ENCODE peak calls at places on chromosomes 7 and 10, in nine cellular contexts. K is heart right ventricle, L is HCT116, J is tibial artery, X is mammary epithelial cell, U is colonic mucosa, E is IMR-90, N is breast epithelium, S is cardiac muscle cell. P is an unnamed sample.
A peak's percentile ranks its signal among the peaks of the same experiment; 100 is the strongest.

GRCh38 chr7:28483868-28484267 is 71.5 kb downstream of the CREB5 start:
- DNase-seq in J (no peak), X (peak; percentile 74), E (peak; percentile 51), S (no peak), N (no peak), U (no peak), L (no peak), K (no peak), P (no peak)

GRCh38 chr7:133957860-133958259 is 169.3 kb upstream of the LRGUK start:
- DNase-seq in U (no peak), K (no peak), N (no peak), L (no peak), S (no peak), E (no peak), X (peak; percentile 6), J (no peak), P (no peak)

GRCh38 chr10:5413012-5413938 is 918 bp downstream of the NET1 start:
- DNase-seq in J (no peak), X (peak; percentile 84), K (no peak), U (no peak), E (peak; percentile 30), N (no peak), L (no peak), S (peak; percentile 47), P (no peak)

GRCh38 chr7:6442114-6442513 is 5.6 kb downstream of the DAGLB start:
- DNase-seq in E (peak; percentile 80), J (no peak), X (no peak), U (no peak), L (no peak), S (no peak), N (no peak), K (no peak), P (no peak)

GRCh38 chr10:113665806-113666354 is 2.0 kb upstream of the NRAP start:
- DNase-seq in N (no peak), S (no peak), U (no peak), X (peak; percentile 68), J (peak; percentile 34), K (no peak), E (peak; percentile 93), L (no peak), P (no peak)

GRCh38 chr10:114172776-114173555 is 1.0 kb downstream of the CCDC186 start:
- DNase-seq in U (no peak), K (no peak), J (no peak), L (no peak), E (no peak), S (no peak), X (peak; percentile 38), N (no peak), P (no peak)

GRCh38 chr7:19920200-19920599 is 146.8 kb upstream of the TMEM196 start:
- DNase-seq in U (no peak), L (no peak), X (no peak), S (no peak), K (no peak), N (no peak), E (peak; percentile 41), J (no peak), P (no peak)

GRCh38 chr10:108970016-108970415 is 953.3 kb downstream of the XPNPEP1 start:
- DNase-seq in K (no peak), L (no peak), E (peak; percentile 8), X (no peak), N (no peak), J (no peak), U (no peak), S (peak; percentile 2), P (no peak)

DNA sequence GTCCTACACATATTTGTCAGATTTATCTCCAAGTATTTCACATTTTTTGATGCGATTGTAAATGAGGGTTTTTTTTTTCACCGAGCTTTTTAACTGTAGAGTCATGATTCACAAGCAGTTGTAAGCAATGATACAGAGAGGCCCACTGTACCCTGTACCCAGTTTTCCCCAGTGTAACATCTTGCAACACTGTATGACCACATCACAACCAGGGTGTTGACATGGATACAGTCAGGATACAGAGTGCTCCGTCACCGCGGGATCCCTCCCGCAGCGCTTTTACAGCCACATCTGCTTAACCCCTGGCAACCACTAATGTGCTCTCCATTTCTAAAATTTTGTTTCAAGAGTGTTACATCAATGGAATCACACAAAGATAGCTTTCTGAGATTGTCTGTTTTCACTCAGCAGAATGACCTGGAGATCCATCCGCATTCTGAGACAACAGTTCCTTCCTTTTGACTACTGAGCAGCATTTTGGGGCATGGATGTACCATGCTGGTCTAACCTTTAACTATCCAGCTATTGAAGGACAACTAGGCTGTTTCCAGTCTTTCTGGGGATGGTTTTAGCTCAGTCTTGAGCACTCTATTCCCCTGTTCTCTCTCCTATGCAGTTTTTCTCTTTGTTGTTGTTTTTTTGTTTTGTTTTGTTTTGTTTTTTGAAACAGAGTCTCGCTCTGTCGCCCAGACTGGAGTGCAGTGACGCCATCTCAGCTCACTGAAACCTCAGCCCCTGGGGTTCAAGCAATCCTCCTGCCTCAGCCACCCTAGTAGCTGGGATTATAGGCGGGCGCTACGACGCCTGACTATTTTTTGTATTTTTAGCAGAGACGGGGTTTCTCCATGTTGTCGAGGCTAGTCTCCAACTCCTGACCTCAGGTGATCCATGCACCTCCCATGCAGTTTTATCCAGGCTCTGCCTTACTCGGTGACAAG is 25.9 kb downstream of the GPRIN2 start:
- DNase-seq in N (peak; percentile 33), U (no peak), X (no peak), L (no peak), K (no peak), J (no peak), S (no peak), E (peak; percentile 87), P (no peak)
- TF ChIP-seq CTCF in N (no peak), U (no peak), X (no peak), L (no peak), K (no peak), J (no peak), S (no peak), E (no peak), P (no peak)

GRCh38 chr10:101234333-101234732 is 5.1 kb upstream of the LBX1 start:
- DNase-seq in N (no peak), K (no peak), J (no peak), X (no peak), S (no peak), U (no peak), E (no peak), L (no peak), P (no peak)

GRCh38 chr10:101236376-101237079 is 7.3 kb upstream of the LBX1 start:
- DNase-seq in U (no peak), E (peak; percentile 61), J (no peak), K (no peak), X (no peak), N (no peak), S (peak; percentile 42), L (no peak), P (peak; percentile 34)

GRCh38 chr10:101237080-101237817 is 8.0 kb upstream of the LBX1 start:
- DNase-seq in J (no peak), N (no peak), U (no peak), X (no peak), K (no peak), E (no peak), L (no peak), S (peak; percentile 54), P (no peak)

GRCh38 chr10:101233863-101234262 is 4.6 kb upstream of the LBX1 start:
- DNase-seq in L (no peak), N (no peak), E (no peak), J (no peak), X (no peak), S (no peak), U (no peak), K (no peak), P (no peak)

DNA sequence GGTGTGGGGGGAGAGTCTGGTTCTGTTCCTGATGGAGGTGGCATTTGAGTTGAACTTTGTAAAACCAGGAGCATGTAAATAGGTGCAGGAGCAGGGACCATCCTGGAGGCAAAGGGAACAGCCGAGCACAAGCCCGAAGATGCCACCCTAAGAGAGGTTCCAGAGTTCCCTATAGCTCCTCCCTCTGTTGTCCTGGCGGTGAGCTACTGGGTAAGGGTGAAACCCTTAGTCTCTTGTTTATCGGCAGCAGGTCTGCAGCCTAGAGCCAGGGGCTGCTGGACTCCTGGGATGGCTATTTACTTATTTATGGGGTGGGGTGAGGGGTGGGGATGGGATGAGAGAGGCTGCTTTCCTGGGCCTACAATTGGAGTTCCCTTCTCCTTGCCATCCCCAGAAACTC is 6.5 kb upstream of the LBX1 start:
- DNase-seq in U (no peak), K (no peak), L (no peak), J (no peak), X (no peak), N (no peak), E (no peak), S (no peak), P (no peak)
- H3K4me3 ChIP-seq in U (no peak overlapping the region), K (no peak overlapping the region), L (no peak overlapping the region), J (no peak overlapping the region), X (no peak overlapping the region), N (no peak overlapping the region), E (no peak overlapping the region), S (no peak overlapping the region), P (no peak overlapping the region)

GRCh38 chr7:128948312-128948973 is 10.7 kb downstream of the IRF5 start:
- DNase-seq in E (no peak), N (no peak), L (no peak), J (no peak), K (no peak), U (no peak), X (no peak), S (no peak), P (no peak)

GRCh38 chr7:128946936-128947830 is 9.5 kb downstream of the IRF5 start:
- DNase-seq in N (no peak), E (no peak), X (no peak), K (no peak), S (no peak), U (no peak), L (no peak), J (no peak), P (no peak)

GRCh38 chr7:128945668-128946366 is 8.1 kb downstream of the IRF5 start:
- DNase-seq in L (no peak), N (no peak), S (no peak), K (no peak), J (no peak), X (no peak), U (no peak), E (no peak), P (no peak)

GRCh38 chr7:128948976-128949760 is 11.4 kb downstream of the IRF5 start:
- DNase-seq in U (no peak), J (no peak), S (no peak), N (no peak), E (no peak), X (no peak), L (no peak), K (no peak), P (no peak)

DNA sequence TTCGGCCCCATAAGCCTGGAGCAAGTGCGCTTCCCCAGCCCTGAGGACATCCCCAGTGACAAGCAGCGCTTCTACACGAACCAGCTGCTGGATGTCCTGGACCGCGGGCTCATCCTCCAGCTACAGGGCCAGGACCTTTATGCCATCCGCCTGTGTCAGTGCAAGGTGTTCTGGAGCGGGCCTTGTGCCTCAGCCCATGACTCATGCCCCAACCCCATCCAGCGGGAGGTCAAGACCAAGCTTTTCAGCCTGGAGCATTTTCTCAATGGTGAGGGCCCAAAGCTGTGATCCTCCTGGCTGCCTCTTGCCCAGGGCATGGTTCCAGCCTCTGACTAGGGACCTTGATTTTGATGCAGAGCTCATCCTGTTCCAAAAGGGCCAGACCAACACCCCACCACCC is 10.1 kb downstream of the IRF5 start:
- DNase-seq in K (no peak), E (peak; percentile 3), X (no peak), S (no peak), N (no peak), J (no peak), U (no peak), L (no peak), P (no peak)
- H3K27ac ChIP-seq in K (no peak overlapping the region), E (no peak overlapping the region), X (no peak overlapping the region), S (no peak overlapping the region), N (no peak overlapping the region), J (no peak overlapping the region), U (no peak overlapping the region), L (no peak overlapping the region), P (no peak overlapping the region)

DNA sequence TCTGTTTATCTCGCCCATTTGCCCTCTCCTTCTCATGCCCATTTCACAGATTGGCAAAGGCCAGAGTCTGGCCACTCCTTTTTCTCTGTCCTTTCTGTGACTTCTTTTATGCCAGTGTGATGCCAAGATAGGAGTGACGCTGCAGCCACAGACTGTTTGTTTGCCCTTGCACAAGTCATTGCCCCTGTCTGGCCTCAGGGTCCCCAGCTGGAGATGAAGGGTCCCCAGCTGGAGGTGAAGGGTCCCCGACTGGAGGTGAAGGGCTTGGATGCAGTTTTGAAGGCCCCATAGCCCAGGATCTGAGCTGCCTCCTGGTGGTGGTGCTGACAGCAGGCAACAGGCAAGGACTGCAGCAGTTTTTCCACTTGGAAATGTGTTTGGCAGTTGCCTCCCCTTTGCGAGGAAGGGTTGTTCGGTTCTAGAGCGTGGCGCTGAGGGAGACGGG is 50.8 kb upstream of the SLC29A3 start:
- DNase-seq in U (no peak), J (no peak), K (no peak), L (no peak), E (peak; percentile 63), X (no peak), N (no peak), S (peak; percentile 68), P (peak; percentile 43)
- TF ChIP-seq CTCF in U (peak; percentile 21), J (peak; percentile 37), K (peak; percentile 58), L (peak; percentile 60), E (peak; percentile 62), X (peak; percentile 66), N (no peak), S (peak; percentile 75), P (peak; percentile 73)

P was measured in WERI-Rb-1.